ENCODE peak calls at places on chromosomes 11 and 22, in nine cellular contexts. V is small intestine, P is esophagus squamous epithelium, R is lung, I is dorsolateral prefrontal cortex, T is lower lobe of right lung, S is OCI-LY7, X is hepatocyte, N is sigmoid colon. D is an unnamed sample.

GRCh38 chr22:49884075-49884474 is 30.4 kb downstream of the ZBED4 start:
- DNase-seq in V (no peak), P (no peak), R (no peak), I (no peak), T (no peak), S (no peak), X (no peak), N (no peak), D (no peak)

GRCh38 chr11:73981051-73981805 is 1.4 kb downstream of the UCP2 start:
- DNase-seq in V (peak), P (no peak), R (no peak), I (peak), T (no peak), S (peak), X (no peak), N (peak), D (no peak)

GRCh38 chr11:129287920-129288319 is 87.7 kb upstream of the BARX2 start:
- DNase-seq in V (no peak), P (no peak), R (no peak), I (no peak), T (no peak), S (no peak), X (no peak), N (no peak), D (peak)

GRCh38 chr22:50544746-50545253 is 899 bp upstream of the KLHDC7B start:
- DNase-seq in V (no peak), P (no peak), R (peak), I (no peak), T (peak), S (peak), X (peak), N (no peak), D (no peak)

GRCh38 chr11:104907521-104908185 is 9.4 kb upstream of the CASP12 start:
- DNase-seq in V (no peak), P (no peak), R (no peak), I (no peak), T (no peak), S (no peak), X (no peak), N (no peak), D (no peak)

GRCh38 chr11:36777302-36777701 is 179.3 kb upstream of the RAG2 start:
- DNase-seq in V (no peak), P (no peak), R (no peak), I (no peak), T (no peak), S (no peak), X (no peak), N (no peak), D (no peak)

GRCh38 chr11:61609970-61610347 is 29.1 kb upstream of the SYT7 start:
- DNase-seq in V (peak), P (no peak), R (no peak), I (no peak), T (no peak), S (peak), X (peak), N (no peak), D (no peak)

GRCh38 chr11:74695705-74696280 is 35.4 kb downstream of the CHRDL2 start:
- DNase-seq in V (no peak), P (no peak), R (no peak), I (no peak), T (no peak), S (no peak), X (no peak), N (no peak), D (no peak)

GRCh38 chr11:45852712-45853101 is 5.4 kb downstream of the CRY2 start:
- DNase-seq in V (no peak), P (no peak), R (no peak), I (no peak), T (no peak), S (peak), X (no peak), N (no peak), D (no peak)

GRCh38 chr22:22770280-22770871 is 117.2 kb upstream of the IGLL5 start:
- DNase-seq in V (peak), P (no peak), R (peak), I (no peak), T (no peak), S (peak), X (peak), N (no peak), D (no peak)

GRCh38 chr22:19900707-19901436 is 40.7 kb upstream of the COMT start:
- DNase-seq in V (peak), P (no peak), R (no peak), I (no peak), T (no peak), S (no peak), X (no peak), N (no peak), D (no peak)

GRCh38 chr11:24478718-24479117 is 18.1 kb upstream of the LUZP2 start:
- DNase-seq in V (no peak), P (no peak), R (no peak), I (no peak), T (no peak), S (no peak), X (no peak), N (no peak), D (no peak)

GRCh38 chr11:113579292-113579940 is 104.2 kb upstream of the DRD2 start:
- DNase-seq in V (no peak), P (no peak), R (no peak), I (no peak), T (no peak), S (no peak), X (no peak), N (no peak), D (no peak)

GRCh38 chr11:126510621-126511370 is 155.3 kb downstream of the ST3GAL4 start:
- DNase-seq in V (no peak), P (no peak), R (no peak), I (no peak), T (no peak), S (no peak), X (no peak), N (peak), D (peak)

GRCh38 chr22:19448739-19449421 is 1.4 kb upstream of the C22orf39 start:
- DNase-seq in V (no peak), P (no peak), R (no peak), I (no peak), T (no peak), S (peak), X (no peak), N (no peak), D (no peak)

GRCh38 chr11:86606849-86607481 is 65.5 kb downstream of the ME3 start:
- DNase-seq in V (no peak), P (no peak), R (no peak), I (no peak), T (no peak), S (no peak), X (no peak), N (no peak), D (no peak)

GRCh38 chr22:49090853-49091135 is 736.9 kb downstream of the BRD1 start:
- DNase-seq in V (no peak), P (no peak), R (no peak), I (no peak), T (no peak), S (no peak), X (no peak), N (no peak), D (no peak)

GRCh38 chr22:38832005-38832978 is 11.5 kb downstream of the NPTXR start:
- DNase-seq in V (no peak), P (no peak), R (no peak), I (peak), T (peak), S (no peak), X (no peak), N (peak), D (no peak)

GRCh38 chr22:44954113-44954512 is 55.7 kb downstream of the PHF21B start:
- DNase-seq in V (no peak), P (no peak), R (no peak), I (no peak), T (no peak), S (no peak), X (no peak), N (no peak), D (no peak)

GRCh38 chr22:21961886-21962654 is 9.4 kb upstream of the PPM1F start:
- DNase-seq in V (peak), P (no peak), R (no peak), I (no peak), T (no peak), S (no peak), X (no peak), N (no peak), D (no peak)

GRCh38 chr11:107545101-107545514 is 20.4 kb downstream of the ALKBH8 start:
- DNase-seq in V (no peak), P (no peak), R (no peak), I (no peak), T (no peak), S (no peak), X (no peak), N (no peak), D (peak)

GRCh38 chr22:32758866-32759385 is 42.6 kb upstream of the TIMP3 start:
- DNase-seq in V (no peak), P (no peak), R (no peak), I (no peak), T (no peak), S (no peak), X (no peak), N (no peak), D (no peak)

GRCh38 chr11:130511765-130512164 is 63.3 kb downstream of the ADAMTS15 start:
- DNase-seq in V (no peak), P (no peak), R (no peak), I (no peak), T (no peak), S (no peak), X (no peak), N (no peak), D (no peak)

GRCh38 chr11:61697093-61697492 is 16.9 kb downstream of the DAGLA start:
- DNase-seq in V (no peak), P (no peak), R (no peak), I (no peak), T (peak), S (no peak), X (no peak), N (no peak), D (no peak)

GRCh38 chr11:113350646-113351045 is 36.3 kb downstream of the TTC12 start:
- DNase-seq in V (no peak), P (no peak), R (no peak), I (no peak), T (no peak), S (no peak), X (no peak), N (no peak), D (no peak)

GRCh38 chr11:34050967-34051348 is 573 bp upstream of the CAPRIN1 start:
- DNase-seq in V (no peak), P (no peak), R (no peak), I (no peak), T (no peak), S (no peak), X (no peak), N (no peak), D (peak)

GRCh38 chr11:9680028-9680427 is 16.2 kb downstream of the SWAP70 start:
- DNase-seq in V (no peak), P (no peak), R (no peak), I (no peak), T (no peak), S (no peak), X (no peak), N (no peak), D (no peak)

GRCh38 chr22:49159711-49160110 is 668.0 kb downstream of the BRD1 start:
- DNase-seq in V (no peak), P (no peak), R (no peak), I (no peak), T (no peak), S (no peak), X (no peak), N (no peak), D (no peak)

GRCh38 chr11:4068962-4069361 is 25.6 kb upstream of the RRM1 start:
- DNase-seq in V (no peak), P (no peak), R (no peak), I (no peak), T (no peak), S (peak), X (no peak), N (no peak), D (peak)

GRCh38 chr11:65478411-65479183 is 20.2 kb upstream of the MALAT1 start:
- DNase-seq in V (no peak), P (no peak), R (peak), I (peak), T (peak), S (no peak), X (peak), N (peak), D (peak)

GRCh38 chr11:93570759-93571413 is 27.7 kb upstream of the SMCO4 start:
- DNase-seq in V (peak), P (no peak), R (no peak), I (no peak), T (no peak), S (no peak), X (peak), N (no peak), D (peak)

GRCh38 chr11:106276126-106276525 is 198.7 kb downstream of the AASDHPPT start:
- DNase-seq in V (no peak), P (no peak), R (no peak), I (no peak), T (no peak), S (no peak), X (no peak), N (no peak), D (no peak)

GRCh38 chr22:32480238-32480637 is 5.6 kb downstream of the FBXO7 start:
- DNase-seq in V (no peak), P (no peak), R (no peak), I (no peak), T (no peak), S (peak), X (no peak), N (no peak), D (no peak)

GRCh38 chr11:132445966-132446365 is 1075.6 kb downstream of the NTM start:
- DNase-seq in V (no peak), P (no peak), R (no peak), I (no peak), T (no peak), S (no peak), X (no peak), N (no peak), D (no peak)

GRCh38 chr22:48742556-48743343 is 1084.9 kb downstream of the BRD1 start:
- DNase-seq in V (no peak), P (no peak), R (no peak), I (no peak), T (no peak), S (no peak), X (peak), N (no peak), D (no peak)

GRCh38 chr11:72641900-72642814 is 32.1 kb downstream of the PDE2A start:
- DNase-seq in V (peak), P (no peak), R (no peak), I (peak), T (peak), S (no peak), X (peak), N (peak), D (peak)

GRCh38 chr11:18383388-18384156 is 10.8 kb upstream of the LDHA start:
- DNase-seq in V (peak), P (no peak), R (peak), I (peak), T (peak), S (peak), X (peak), N (peak), D (peak)

GRCh38 chr22:44942979-44943700 is 66.7 kb downstream of the PHF21B start:
- DNase-seq in V (no peak), P (no peak), R (no peak), I (no peak), T (no peak), S (no peak), X (no peak), N (no peak), D (no peak)

GRCh38 chr11:76604081-76604601 is 66.4 kb downstream of the LRRC32 start:
- DNase-seq in V (no peak), P (no peak), R (no peak), I (peak), T (no peak), S (no peak), X (no peak), N (no peak), D (no peak)

DNA sequence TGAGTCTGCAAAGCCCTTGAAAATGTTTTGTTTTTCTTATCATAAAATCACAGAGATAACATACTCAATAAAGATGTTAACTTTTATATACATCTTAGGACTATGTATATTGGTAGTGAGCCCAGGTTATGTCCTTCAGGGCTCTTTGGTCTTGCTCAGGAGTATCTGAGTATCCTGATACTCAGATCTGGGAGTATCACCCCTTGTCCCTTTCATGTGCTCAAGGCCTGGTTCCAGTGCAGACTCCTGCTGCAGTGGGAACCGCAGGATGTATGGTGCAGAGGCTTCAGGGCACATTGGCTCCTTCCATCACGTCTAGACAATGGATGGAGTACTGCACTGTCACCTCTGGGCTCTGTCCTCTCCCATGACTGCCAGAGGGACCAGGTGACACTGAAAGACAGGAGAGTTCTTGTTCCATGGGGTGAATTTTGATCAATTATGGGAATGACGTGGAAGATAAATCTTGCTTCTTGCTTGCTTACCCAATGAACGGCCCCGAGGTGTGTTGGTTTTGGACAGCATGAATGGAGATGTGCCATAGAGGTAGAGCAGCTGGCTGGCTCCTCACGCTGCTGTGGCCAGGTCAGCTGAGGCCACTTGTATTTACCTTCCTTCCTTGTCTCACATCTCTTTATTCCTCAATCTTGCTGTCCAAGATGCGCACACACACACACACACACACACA is 215.5 kb downstream of the ARHGAP42 start:
- DNase-seq in V (no peak), P (no peak), R (no peak), I (no peak), T (no peak), S (no peak), X (no peak), N (no peak), D (no peak)
- H3K4me3 ChIP-seq in V (no peak), P (no peak), R (no peak), I (no peak), T (no peak), S (no peak), X (no peak), N (no peak), D (no peak)

DNA sequence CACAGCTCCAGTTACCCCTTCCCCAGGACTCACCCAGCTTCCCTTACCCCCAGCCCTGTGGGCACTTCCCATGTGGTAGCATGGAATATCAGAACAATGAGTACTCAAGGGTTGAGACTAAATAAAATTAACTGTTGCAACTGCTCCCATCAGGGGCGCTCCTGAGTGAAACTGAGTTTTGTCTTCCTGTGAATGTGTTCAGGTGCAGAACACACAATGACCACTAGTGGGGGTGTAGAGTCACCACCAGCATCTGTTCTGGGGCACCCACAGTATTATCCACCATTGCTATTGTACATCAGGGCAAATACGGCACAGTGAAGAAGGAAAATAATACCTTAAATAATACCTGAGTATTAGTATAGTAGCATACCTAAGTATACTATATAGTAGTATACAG is 689.7 kb downstream of the TBC1D22A start:
- DNase-seq in V (peak), P (no peak), R (no peak), I (no peak), T (no peak), S (peak), X (no peak), N (no peak), D (no peak)
- H3K4me3 ChIP-seq in V (no peak), P (no peak), R (no peak), I (no peak), T (no peak), S (no peak), X (no peak), N (no peak), D (no peak)

GRCh38 chr11:665707-666281 is 28.7 kb downstream of the DRD4 start:
- DNase-seq in V (no peak), P (no peak), R (no peak), I (no peak), T (no peak), S (no peak), X (no peak), N (peak), D (no peak)
- H3K4me3 ChIP-seq in V (no peak), P (no peak), R (no peak), I (no peak), T (no peak), S (no peak), X (no peak), N (no peak), D (no peak)

DNA sequence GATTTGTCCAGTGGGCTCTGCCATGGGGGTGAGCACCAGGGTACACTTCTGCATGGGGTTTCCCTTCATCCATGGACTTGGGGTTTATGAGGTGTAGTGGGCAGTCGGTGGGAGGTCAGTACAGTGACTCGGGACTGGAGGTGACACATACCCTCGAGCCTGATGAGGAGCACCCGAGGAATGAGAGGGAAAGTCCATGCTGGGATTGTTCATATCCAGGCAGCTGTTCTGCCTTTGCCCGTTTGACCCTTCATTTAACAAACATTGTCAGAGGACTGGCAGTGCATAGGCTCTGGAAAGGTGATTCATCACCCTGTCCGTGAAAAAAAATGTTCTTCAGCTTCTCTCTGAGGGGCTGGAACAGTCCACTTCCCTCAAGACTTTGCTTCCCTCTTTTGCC is 2.7 kb downstream of the NAV2 start:
- DNase-seq in V (peak), P (no peak), R (no peak), I (no peak), T (no peak), S (no peak), X (peak), N (no peak), D (peak)
- H3K4me3 ChIP-seq in V (no peak), P (peak), R (no peak), I (peak), T (peak), S (no peak), X (no peak), N (peak), D (no peak)

DNA sequence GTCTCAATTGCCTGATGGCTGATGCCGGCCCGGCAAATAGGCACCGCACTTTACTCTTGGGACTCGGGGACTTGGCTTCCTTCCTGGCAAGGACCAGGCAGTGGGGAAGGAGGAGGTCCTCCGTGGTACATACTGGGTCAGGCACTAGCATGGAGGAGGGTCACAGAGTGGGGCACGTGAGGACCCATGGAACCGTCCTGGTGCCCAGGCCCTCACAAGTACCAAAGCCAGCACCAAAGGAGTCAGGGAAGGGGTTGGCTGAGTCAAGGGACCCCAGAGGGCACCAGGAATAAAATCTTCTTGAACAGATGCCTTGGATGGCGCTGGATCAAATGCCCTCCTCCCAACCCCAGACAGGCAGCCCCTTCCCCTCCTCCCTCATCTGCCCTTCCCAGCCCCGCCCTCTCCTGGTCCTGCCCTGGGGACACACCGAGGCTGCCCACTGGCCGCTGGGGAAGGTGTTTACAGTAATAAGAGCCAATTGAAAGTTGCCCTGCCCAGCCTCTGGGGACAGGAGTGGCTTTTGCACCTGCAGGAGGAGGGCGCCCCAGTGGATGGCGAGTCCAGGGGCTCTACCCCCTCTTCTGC is 5.6 kb upstream of the CARNS1 start:
- DNase-seq in V (peak), P (no peak), R (no peak), I (no peak), T (no peak), S (peak), X (no peak), N (no peak), D (no peak)
- H3K4me3 ChIP-seq in V (no peak), P (peak), R (no peak), I (peak), T (peak), S (peak), X (no peak), N (no peak), D (no peak)